ENCODE peak calls at places on chromosomes 7 and 10, in four cellular contexts. Z is putamen, I is NCI-H1105 treated with DMSO at 0.1 percent for 48 hours, L is psoas muscle. M is an unnamed sample.
A peak's percentile ranks its signal among the peaks of the same experiment; 100 is the strongest.

GRCh38 chr7:36796850-36797618 is 72.7 kb upstream of the AOAH start:
- DNase-seq in I (no peak), Z (no peak), L (no peak), M (no peak)

GRCh38 chr10:69891057-69891617 is 89.4 kb downstream of the COL13A1 start:
- DNase-seq in I (no peak), Z (no peak), L (no peak), M (no peak)

GRCh38 chr7:11192506-11192905 is 218.8 kb downstream of the PHF14 start:
- DNase-seq in Z (no peak), L (no peak), I (no peak), M (no peak)

GRCh38 chr7:11319491-11320274 is 346.0 kb downstream of the PHF14 start:
- DNase-seq in L (no peak), I (no peak), Z (no peak), M (no peak)

GRCh38 chr10:124235232-124235631 is 141.8 kb upstream of the CHST15 start:
- DNase-seq in L (no peak), I (no peak), Z (no peak), M (no peak)

GRCh38 chr10:21334891-21335696 is 190.4 kb downstream of the SKIDA1 start:
- DNase-seq in Z (no peak), I (no peak), L (peak; percentile 72), M (no peak)

GRCh38 chr7:35971133-35971995 is 170.5 kb downstream of the SEPTIN7 start:
- DNase-seq in I (no peak), Z (no peak), L (no peak), M (no peak)

GRCh38 chr7:66330961-66331360 is 125.8 kb downstream of the TPST1 start:
- DNase-seq in Z (peak; percentile 22), I (no peak), L (peak; percentile 40), M (peak; percentile 75)

GRCh38 chr10:4041531-4042096 is 256.6 kb upstream of the KLF6 start:
- DNase-seq in L (no peak), Z (no peak), I (no peak), M (no peak)

GRCh38 chr10:123044391-123044790 is 35.6 kb downstream of the ACADSB start:
- DNase-seq in L (no peak), Z (no peak), I (peak; percentile 58), M (no peak)

GRCh38 chr7:936131-937054 is 18.1 kb downstream of the ADAP1 start:
- DNase-seq in Z (no peak), L (no peak), I (no peak), M (no peak)

GRCh38 chr10:118764195-118764594 is 9.4 kb upstream of the CACUL1 start:
- DNase-seq in Z (no peak), I (no peak), L (no peak), M (no peak)

GRCh38 chr7:35722054-35722849 is 27.3 kb upstream of the HERPUD2 start:
- DNase-seq in Z (no peak), I (no peak), L (no peak), M (no peak)

GRCh38 chr10:60944159-60944909 is at the start of gene RHOBTB1:
- DNase-seq in I (peak; percentile 31), L (peak; percentile 83), Z (peak; percentile 88), M (peak; percentile 87)

GRCh38 chr7:136069840-136070529 is 92.8 kb upstream of the MTPN start:
- DNase-seq in Z (no peak), L (no peak), I (no peak), M (no peak)

GRCh38 chr10:13003004-13003403 is 1.5 kb upstream of the CCDC3 start:
- DNase-seq in I (no peak), Z (no peak), L (no peak), M (no peak)

GRCh38 chr7:47400741-47401206 is 181.1 kb downstream of the TNS3 start:
- DNase-seq in I (no peak), Z (no peak), L (no peak), M (no peak)

GRCh38 chr10:67665491-67665890 is 30.5 kb downstream of the CTNNA3 start:
- DNase-seq in I (no peak), Z (peak; percentile 92), L (peak; percentile 21), M (peak; percentile 77)

GRCh38 chr7:146074195-146074765 is 42.3 kb upstream of the CNTNAP2 start:
- DNase-seq in L (no peak), Z (no peak), I (no peak), M (no peak)

GRCh38 chr7:134562136-134562535 is 13.2 kb downstream of the AKR1B15 start:
- DNase-seq in Z (no peak), L (no peak), I (no peak), M (no peak)

GRCh38 chr10:4780782-4781181 is 45.2 kb upstream of the AKR1E2 start:
- DNase-seq in Z (no peak), L (no peak), I (no peak), M (no peak)

GRCh38 chr10:30606313-30606712 is 23.2 kb downstream of the LYZL2 start:
- DNase-seq in Z (no peak), L (no peak), I (no peak), M (no peak)

GRCh38 chr10:35424680-35425285 is 88.5 kb downstream of the CCNY start:
- DNase-seq in I (no peak), L (no peak), Z (no peak), M (no peak)

GRCh38 chr7:101880536-101881443 is 63.4 kb downstream of the CUX1 start:
- DNase-seq in I (no peak), Z (no peak), L (no peak), M (no peak)

GRCh38 chr7:74037609-74038008 is 9.6 kb downstream of the ELN start:
- DNase-seq in I (no peak), Z (no peak), L (peak; percentile 57), M (no peak)

GRCh38 chr10:22322663-22323160 is 1.8 kb downstream of the BMI1 start:
- DNase-seq in L (no peak), I (no peak), Z (no peak), M (no peak)

GRCh38 chr10:49113741-49114141 is 1.6 kb downstream of the VSTM4 start:
- DNase-seq in I (no peak), Z (no peak), L (no peak), M (no peak)

GRCh38 chr10:4981722-4982471 is 18.7 kb downstream of the AKR1C1 start:
- DNase-seq in L (no peak), I (no peak), Z (peak; percentile 3), M (peak; percentile 5)

GRCh38 chr7:132097550-132098134 is 478.6 kb downstream of the PLXNA4 start:
- DNase-seq in I (no peak), Z (no peak), L (no peak), M (no peak)

GRCh38 chr7:141158562-141158961 is 84.7 kb downstream of the TMEM178B start:
- DNase-seq in Z (no peak), L (peak; percentile 67), I (no peak), M (peak; percentile 42)

GRCh38 chr10:70615784-70616511 is 13.4 kb upstream of the PRF1 start:
- DNase-seq in Z (no peak), I (no peak), L (no peak), M (no peak)

GRCh38 chr10:69497235-69497561 is 45.9 kb downstream of the TSPAN15 start:
- DNase-seq in L (no peak), I (no peak), Z (peak; percentile 58), M (no peak)

GRCh38 chr10:29555091-29555745 is 79.6 kb downstream of the SVIL start:
- DNase-seq in I (no peak), Z (no peak), L (no peak), M (no peak)

GRCh38 chr10:27699778-27700177 is 45.8 kb downstream of the MKX start:
- DNase-seq in Z (no peak), L (no peak), I (no peak), M (no peak)

GRCh38 chr7:92325850-92326249 is 80.1 kb downstream of the ANKIB1 start:
- DNase-seq in Z (no peak), I (no peak), L (no peak), M (no peak)